ENCODE peak calls at places on chromosomes 1 and 21, in nine cellular contexts. T is choroid plexus epithelial cell, X is BJ, Q is lung, O is heart left ventricle, K is hepatocyte, M is lower leg skin, E is body of pancreas, S is psoas muscle. D is an unnamed sample.

GRCh38 chr1:30085814-30086770 is 637.3 kb downstream of the MATN1 start:
- DNase-seq in T (peak; percentile 36), X (no peak), Q (no peak), O (no peak), K (peak; percentile 85), M (no peak), E (peak; percentile 61), S (peak; percentile 64), D (no peak)

GRCh38 chr1:98472878-98473277 is 188.6 kb upstream of the SNX7 start:
- DNase-seq in T (no peak), X (no peak), Q (no peak), O (no peak), K (no peak), M (no peak), E (no peak), S (no peak), D (no peak)

GRCh38 chr1:51660570-51660969 is 43.7 kb downstream of the OSBPL9 start:
- DNase-seq in T (no peak), X (no peak), Q (no peak), O (no peak), K (no peak), M (no peak), E (no peak), S (no peak), D (no peak)

GRCh38 chr1:58574816-58575215 is 2.2 kb downstream of the TACSTD2 start:
- DNase-seq in T (no peak), X (no peak), Q (no peak), O (no peak), K (no peak), M (no peak), E (no peak), S (no peak), D (no peak)

GRCh38 chr1:24362982-24363614 is 43.9 kb downstream of the GRHL3 start:
- DNase-seq in T (peak; percentile 95), X (peak; percentile 55), Q (no peak), O (no peak), K (peak; percentile 37), M (no peak), E (no peak), S (no peak), D (peak; percentile 98)

GRCh38 chr1:206674745-206675175 is 9.9 kb upstream of the MAPKAPK2 start:
- DNase-seq in T (peak; percentile 99), X (peak; percentile 97), Q (peak; percentile 90), O (peak; percentile 77), K (peak; percentile 83), M (no peak), E (peak; percentile 68), S (peak; percentile 62), D (peak; percentile 99)

GRCh38 chr1:36359911-36360310 is 25.8 kb downstream of the STK40 start:
- DNase-seq in T (peak; percentile 38), X (no peak), Q (peak; percentile 53), O (no peak), K (no peak), M (no peak), E (no peak), S (no peak), D (no peak)

GRCh38 chr1:43536196-43536863 is 5.6 kb downstream of the PTPRF start:
- DNase-seq in T (no peak), X (no peak), Q (no peak), O (no peak), K (no peak), M (no peak), E (peak; percentile 86), S (no peak), D (no peak)

GRCh38 chr1:167095368-167095767 is 1.5 kb downstream of the STYXL2 start:
- DNase-seq in T (peak; percentile 83), X (peak; percentile 9), Q (no peak), O (no peak), K (no peak), M (no peak), E (no peak), S (no peak), D (peak; percentile 64)

GRCh38 chr1:235853653-235854052 is 13.1 kb downstream of the LYST start:
- DNase-seq in T (no peak), X (no peak), Q (no peak), O (no peak), K (no peak), M (no peak), E (no peak), S (no peak), D (no peak)

GRCh38 chr1:30008998-30009657 is 714.3 kb downstream of the MATN1 start:
- DNase-seq in T (no peak), X (no peak), Q (no peak), O (no peak), K (peak; percentile 69), M (no peak), E (no peak), S (no peak), D (no peak)

GRCh38 chr1:1351511-1352427 is 2.6 kb upstream of the DVL1 start:
- DNase-seq in T (no peak), X (no peak), Q (no peak), O (peak; percentile 69), K (no peak), M (peak; percentile 93), E (no peak), S (peak; percentile 81), D (no peak)

GRCh38 chr1:95407146-95407863 is 173.3 kb downstream of the RWDD3 start:
- DNase-seq in T (peak; percentile 0), X (no peak), Q (no peak), O (no peak), K (no peak), M (no peak), E (no peak), S (no peak), D (no peak)

GRCh38 chr1:152960452-152961044 is 9.9 kb upstream of the SPRR4 start:
- DNase-seq in T (no peak), X (no peak), Q (no peak), O (no peak), K (no peak), M (peak; percentile 72), E (peak; percentile 24), S (no peak), D (no peak)

GRCh38 chr1:232952514-232953175 is 2.2 kb downstream of the NTPCR start:
- DNase-seq in T (peak; percentile 47), X (no peak), Q (peak; percentile 44), O (peak; percentile 44), K (peak; percentile 69), M (no peak), E (peak; percentile 53), S (peak; percentile 56), D (no peak)

GRCh38 chr1:26959722-26960624 is at the start of gene KDF1:
- DNase-seq in T (no peak), X (no peak), Q (peak; percentile 79), O (no peak), K (peak; percentile 94), M (peak; percentile 89), E (peak; percentile 94), S (no peak), D (no peak)
- TF ChIP-seq CTCF in T (no peak), X (no peak), Q (no peak), O (no peak), K (peak; percentile 4), M (no peak), E (no peak), S (no peak), D (no peak)

GRCh38 chr1:156581661-156582387 is 2.3 kb downstream of the TTC24 start:
- DNase-seq in T (no peak), X (no peak), Q (no peak), O (no peak), K (no peak), M (no peak), E (no peak), S (no peak), D (no peak)
- H3K4me3 ChIP-seq in T (no peak overlapping the region), X (no peak overlapping the region), Q (no peak overlapping the region), O (peak overlapping the region; percentile 26), K (no peak overlapping the region), M (no peak overlapping the region), E (no peak overlapping the region), S (no peak overlapping the region), D (no peak overlapping the region)

DNA sequence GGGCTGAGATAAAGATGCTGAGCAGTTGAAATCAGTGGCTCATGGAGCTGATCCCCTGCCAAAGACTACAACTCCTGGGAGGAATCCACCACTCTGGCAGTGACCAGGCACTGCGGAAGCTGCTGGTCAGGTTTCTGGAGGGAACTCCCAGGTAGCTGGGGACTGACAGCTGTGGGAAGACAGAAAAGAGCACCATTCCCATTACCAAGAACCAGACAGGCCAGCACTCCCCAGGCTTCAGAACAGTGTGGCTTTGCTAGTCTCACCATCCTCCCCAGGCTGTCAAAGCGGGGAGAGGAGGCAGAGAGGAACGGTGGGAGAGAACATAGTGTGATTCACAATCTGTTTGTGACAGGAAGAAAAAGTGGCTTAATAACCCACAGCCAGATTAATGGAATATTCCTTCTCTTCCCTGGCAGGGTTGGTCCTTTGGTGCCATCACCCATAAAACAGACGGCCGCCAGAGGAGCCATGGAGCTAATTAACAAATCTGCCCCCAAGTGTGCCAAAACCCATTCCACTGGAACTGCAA is 92.1 kb downstream of the MAB21L3 start:
- DNase-seq in T (no peak), X (no peak), Q (no peak), O (no peak), K (no peak), M (no peak), E (peak; percentile 37), S (no peak), D (no peak)
- TF ChIP-seq CTCF in T (no peak), X (peak; percentile 25), Q (no peak), O (no peak), K (no peak), M (no peak), E (no peak), S (no peak), D (no peak)

GRCh38 chr21:42060166-42060565 is 11.0 kb upstream of the UMODL1 start:
- DNase-seq in T (no peak), X (no peak), Q (no peak), O (peak; percentile 10), K (no peak), M (no peak), E (no peak), S (no peak), D (no peak)

GRCh38 chr21:42061195-42061865 is 9.8 kb upstream of the UMODL1 start:
- DNase-seq in T (peak; percentile 9), X (no peak), Q (peak; percentile 50), O (peak; percentile 49), K (no peak), M (no peak), E (no peak), S (peak; percentile 52), D (no peak)

GRCh38 chr21:42062543-42063022 is 8.5 kb upstream of the UMODL1 start:
- DNase-seq in T (peak; percentile 9), X (no peak), Q (no peak), O (no peak), K (no peak), M (peak; percentile 91), E (peak; percentile 26), S (peak; percentile 67), D (no peak)

GRCh38 chr21:42063206-42063577 is 7.9 kb upstream of the UMODL1 start:
- DNase-seq in T (no peak), X (no peak), Q (peak; percentile 72), O (no peak), K (no peak), M (no peak), E (peak; percentile 43), S (no peak), D (no peak)

DNA sequence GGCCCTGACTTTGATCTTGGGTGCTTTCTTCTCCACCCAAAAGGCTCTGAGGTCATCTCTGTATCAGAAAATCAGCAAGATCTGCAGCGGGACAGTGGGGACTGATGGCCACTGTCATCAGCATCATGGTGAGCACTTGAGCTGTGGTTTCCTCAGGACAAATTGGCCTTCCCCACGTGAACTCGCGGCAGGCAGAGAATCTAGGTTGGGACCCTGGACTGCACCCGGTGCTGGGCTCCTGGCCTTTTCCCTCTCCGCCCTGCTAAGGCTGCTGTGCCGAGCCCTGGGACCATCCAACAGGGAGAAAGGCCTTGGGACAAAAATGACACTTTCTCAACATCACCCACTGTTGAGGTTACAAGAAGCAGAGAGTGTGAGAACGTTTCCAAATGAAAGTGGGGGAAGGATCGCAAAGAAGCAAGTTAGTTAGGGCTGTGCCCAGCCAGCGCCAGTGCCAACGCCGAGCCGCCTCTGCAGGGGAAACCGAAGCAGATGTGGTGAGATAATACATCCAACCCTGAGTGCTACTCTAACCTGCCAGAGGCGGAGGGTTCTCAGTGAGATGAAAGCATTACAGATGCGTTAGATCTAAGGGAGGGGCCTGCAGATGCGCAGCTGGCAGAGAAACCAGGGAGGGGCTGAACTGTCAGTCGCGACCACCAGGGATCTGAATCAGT is 9.1 kb upstream of the UMODL1 start:
- DNase-seq in T (no peak), X (no peak), Q (no peak), O (peak; percentile 7), K (no peak), M (no peak), E (no peak), S (peak; percentile 36), D (no peak)
- H3K4me3 ChIP-seq in T (no peak overlapping the region), X (no peak overlapping the region), Q (no peak overlapping the region), O (no peak overlapping the region), K (no peak overlapping the region), M (no peak overlapping the region), E (no peak overlapping the region), S (no peak overlapping the region), D (no peak overlapping the region)